ENCODE peak calls at places on chromosomes 7 and 10, in seven cellular contexts. Z is epithelial cell of esophagus; B is HAP-1; K is H9; D is activated effector memory CD4-positive, alpha-beta T cell treated with anti-CD3 and anti-CD28 coated beads, Interleukin-2, amount 50 U/mL, for 16 hours; M is fibroblast of pulmonary artery; F is activated naive CD4-positive, alpha-beta T cell. H is an unnamed sample.

GRCh38 chr10:77168161-77168560 is 469.4 kb downstream of the KCNMA1 start:
- DNase-seq in Z (peak), B (no peak), K (no peak), D (no peak), M (no peak), F (no peak), H (no peak)

GRCh38 chr10:132671171-132672154 is 114.5 kb downstream of the NKX6-2 start:
- DNase-seq in Z (no peak), B (no peak), K (peak), D (peak), M (no peak), F (no peak), H (no peak)

GRCh38 chr10:107206856-107207255 is 42.4 kb upstream of the SORCS1 start:
- DNase-seq in Z (no peak), B (no peak), K (no peak), D (no peak), M (no peak), F (no peak), H (no peak)

GRCh38 chr7:48090095-48090805 is 1.2 kb downstream of the UPP1 start:
- DNase-seq in Z (no peak), B (no peak), K (peak), D (no peak), M (peak), F (no peak), H (no peak)

GRCh38 chr7:1889091-1889490 is 219.0 kb downstream of the ELFN1 start:
- DNase-seq in Z (no peak), B (no peak), K (no peak), D (no peak), M (no peak), F (no peak), H (no peak)

GRCh38 chr7:91520645-91521044 is 256.4 kb downstream of the FZD1 start:
- DNase-seq in Z (no peak), B (no peak), K (no peak), D (no peak), M (no peak), F (no peak), H (no peak)

GRCh38 chr7:91719008-91719407 is 161.5 kb downstream of the MTERF1 start:
- DNase-seq in Z (no peak), B (no peak), K (no peak), D (no peak), M (no peak), F (no peak), H (no peak)

GRCh38 chr10:116015922-116016321 is 257.1 kb downstream of the GFRA1 start:
- DNase-seq in Z (no peak), B (no peak), K (no peak), D (no peak), M (no peak), F (no peak), H (no peak)

GRCh38 chr7:117072620-117073118 is 119.4 kb downstream of the ST7 start:
- DNase-seq in Z (peak), B (no peak), K (no peak), D (no peak), M (peak), F (no peak), H (no peak)

GRCh38 chr7:97116308-97116707 is 1.2 kb upstream of the SDHAF3 start:
- DNase-seq in Z (no peak), B (no peak), K (no peak), D (no peak), M (no peak), F (no peak), H (no peak)

GRCh38 chr7:18535811-18536413 is 40.4 kb downstream of the HDAC9 start:
- DNase-seq in Z (no peak), B (peak), K (no peak), D (no peak), M (no peak), F (no peak), H (no peak)

GRCh38 chr10:65142641-65143435 is 1621.6 kb downstream of the REEP3 start:
- DNase-seq in Z (peak), B (no peak), K (no peak), D (no peak), M (no peak), F (no peak), H (no peak)

H was measured in naive thymus-derived CD4-positive, alpha-beta T cell.